ENCODE peak calls at places on chromosomes 5 and 9, in six cellular contexts. V is lower lobe of right lung, L is Calu3, Z is Panc1, I is A549, N is upper lobe of left lung. B is an unnamed sample.

GRCh38 chr9:71036501-71036900 is 84.9 kb downstream of the TRPM3 start:
- DNase-seq in V (no peak), L (peak), Z (no peak), I (no peak), N (no peak), B (no peak)

GRCh38 chr9:121369595-121370265 is at the start of gene STOM:
- DNase-seq in V (peak), L (peak), Z (no peak), I (no peak), N (peak), B (no peak)

GRCh38 chr5:145479271-145479670 is 355.9 kb downstream of the PRELID2 start:
- DNase-seq in V (no peak), L (no peak), Z (no peak), I (no peak), N (no peak), B (no peak)

GRCh38 chr9:121059998-121060636 is 10.0 kb upstream of the C5 start:
- DNase-seq in V (no peak), L (peak), Z (peak), I (peak), N (no peak), B (peak)

GRCh38 chr9:124652203-124652992 is 118.7 kb downstream of the NR6A1 start:
- DNase-seq in V (no peak), L (no peak), Z (no peak), I (peak), N (no peak), B (no peak)

GRCh38 chr5:171421331-171422262 is 2.1 kb downstream of the FGF18 start:
- DNase-seq in V (peak), L (no peak), Z (no peak), I (no peak), N (no peak), B (no peak)

GRCh38 chr9:123551636-123552203 is 195.7 kb downstream of the CRB2 start:
- DNase-seq in V (no peak), L (no peak), Z (no peak), I (no peak), N (no peak), B (no peak)

GRCh38 chr9:106994463-106994862 is 131.5 kb downstream of the ZNF462 start:
- DNase-seq in V (no peak), L (no peak), Z (no peak), I (no peak), N (no peak), B (no peak)

GRCh38 chr5:167736992-167737391 is 554.5 kb upstream of the WWC1 start:
- DNase-seq in V (no peak), L (no peak), Z (no peak), I (no peak), N (peak), B (no peak)

GRCh38 chr5:132655821-132656773 is 1.9 kb upstream of the IL13 start:
- DNase-seq in V (no peak), L (peak), Z (no peak), I (no peak), N (peak), B (no peak)

GRCh38 chr5:160390787-160391696 is 8.8 kb downstream of the FAM200C start:
- DNase-seq in V (no peak), L (no peak), Z (no peak), I (peak), N (peak), B (no peak)

GRCh38 chr9:97980918-97981827 is 2.0 kb upstream of the ANP32B start:
- DNase-seq in V (no peak), L (no peak), Z (no peak), I (no peak), N (no peak), B (peak)

GRCh38 chr5:162939962-162940361 is 497.4 kb upstream of the CCNG1 start:
- DNase-seq in V (no peak), L (no peak), Z (no peak), I (no peak), N (no peak), B (no peak)

GRCh38 chr9:967851-968641 is 8.4 kb upstream of the DMRT3 start:
- DNase-seq in V (no peak), L (no peak), Z (no peak), I (no peak), N (no peak), B (peak)

GRCh38 chr9:108994695-108995094 is 18.6 kb downstream of the CTNNAL1 start:
- DNase-seq in V (peak), L (peak), Z (no peak), I (no peak), N (no peak), B (no peak)

GRCh38 chr5:122259995-122260394 is 52.0 kb upstream of the SNCAIP start:
- DNase-seq in V (no peak), L (peak), Z (no peak), I (peak), N (no peak), B (no peak)

GRCh38 chr5:116137544-116138378 is 52.9 kb downstream of the COMMD10 start:
- DNase-seq in V (no peak), L (peak), Z (peak), I (peak), N (no peak), B (peak)

GRCh38 chr9:78566948-78567675 is 270.2 kb downstream of the PSAT1 start:
- DNase-seq in V (no peak), L (no peak), Z (no peak), I (no peak), N (no peak), B (no peak)

GRCh38 chr9:20112367-20112766 is 323.5 kb upstream of the SLC24A2 start:
- DNase-seq in V (no peak), L (no peak), Z (no peak), I (no peak), N (no peak), B (no peak)

GRCh38 chr5:54443264-54443663 is 12.2 kb upstream of the HSPB3 start:
- DNase-seq in V (no peak), L (peak), Z (no peak), I (peak), N (no peak), B (peak)

GRCh38 chr9:136392538-136393449 is 7.2 kb downstream of the SNAPC4 start:
- DNase-seq in V (no peak), L (no peak), Z (no peak), I (no peak), N (peak), B (no peak)

DNA sequence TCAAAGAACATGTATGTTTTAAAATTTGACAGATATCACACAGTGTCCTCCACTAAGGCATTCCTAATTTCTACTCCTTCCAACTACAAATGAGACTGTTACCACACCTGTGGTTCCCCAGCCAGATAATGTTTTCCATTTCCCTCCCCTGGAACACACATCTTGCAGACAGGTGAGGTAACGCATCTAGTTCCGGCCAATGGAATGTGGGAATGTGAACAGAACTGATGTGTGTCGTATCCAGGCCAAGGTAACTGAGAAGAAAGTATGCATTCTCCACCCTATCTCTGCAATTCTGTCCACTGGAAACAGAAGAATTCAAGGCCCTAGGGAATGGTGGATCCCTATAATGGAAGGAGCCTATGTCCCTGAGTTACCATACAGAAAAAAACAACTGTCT is 19.9 kb upstream of the NR4A3 start:
- DNase-seq in V (no peak), L (no peak), Z (no peak), I (no peak), N (no peak), B (no peak)
- TF ChIP-seq CTCF in V (no peak), L (no peak), Z (no peak), I (no peak), N (no peak), B (no peak)

GRCh38 chr5:164962302-164962961 is 1457.0 kb downstream of the MAT2B start:
- DNase-seq in V (no peak), L (no peak), Z (no peak), I (no peak), N (no peak), B (no peak)

GRCh38 chr5:164959761-164960160 is 1454.3 kb downstream of the MAT2B start:
- DNase-seq in V (no peak), L (no peak), Z (no peak), I (no peak), N (no peak), B (no peak)

GRCh38 chr5:164958688-164959087 is 1453.3 kb downstream of the MAT2B start:
- DNase-seq in V (no peak), L (no peak), Z (no peak), I (peak), N (no peak), B (no peak)
- TF ChIP-seq CTCF in V (no peak), L (no peak), Z (peak), I (no peak), N (no peak), B (peak)

GRCh38 chr5:150065886-150066285 is 20.5 kb downstream of the CSF1R start:
- DNase-seq in V (peak), L (no peak), Z (no peak), I (no peak), N (no peak), B (no peak)

GRCh38 chr5:150066436-150066835 is 19.9 kb downstream of the CSF1R start:
- DNase-seq in V (no peak), L (no peak), Z (no peak), I (no peak), N (no peak), B (no peak)

GRCh38 chr5:150066901-150067396 is 19.4 kb downstream of the CSF1R start:
- DNase-seq in V (no peak), L (no peak), Z (no peak), I (no peak), N (no peak), B (no peak)

GRCh38 chr5:150064681-150065220 is 21.6 kb downstream of the CSF1R start:
- DNase-seq in V (no peak), L (no peak), Z (no peak), I (no peak), N (no peak), B (no peak)

DNA sequence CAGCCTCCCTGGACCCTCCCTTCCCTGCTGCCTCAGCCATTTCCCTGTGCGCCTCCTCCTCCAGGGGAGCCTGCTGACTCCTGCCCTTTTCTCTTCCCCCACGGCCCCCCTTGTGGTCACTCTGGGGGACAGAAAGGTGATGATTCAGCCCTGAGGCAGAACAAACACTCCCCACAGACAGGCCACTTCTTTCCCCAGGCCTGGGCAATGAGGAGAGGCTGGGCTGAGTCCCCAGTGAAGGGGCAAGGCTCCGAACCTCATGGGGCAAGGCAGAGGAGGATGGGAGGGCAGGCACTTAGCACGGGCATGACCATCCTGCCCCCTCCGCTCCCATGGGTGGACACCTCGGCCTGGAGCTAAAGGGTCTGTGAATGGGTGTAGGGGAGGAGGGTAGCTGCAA is 21.0 kb downstream of the CSF1R start:
- DNase-seq in V (no peak), L (no peak), Z (no peak), I (no peak), N (no peak), B (no peak)
- TF ChIP-seq CTCF in V (no peak), L (no peak), Z (no peak), I (no peak), N (no peak), B (no peak)

GRCh38 chr9:4298255-4299005 is 1.4 kb downstream of the GLIS3 start:
- DNase-seq in V (peak), L (no peak), Z (no peak), I (peak), N (peak), B (peak)

GRCh38 chr9:4297795-4298254 is 2.0 kb downstream of the GLIS3 start:
- DNase-seq in V (peak), L (peak), Z (no peak), I (peak), N (peak), B (peak)

GRCh38 chr9:4296217-4296616 is 3.7 kb downstream of the GLIS3 start:
- DNase-seq in V (no peak), L (no peak), Z (no peak), I (peak), N (no peak), B (no peak)

GRCh38 chr9:4299006-4299795 is 667 bp downstream of the GLIS3 start:
- DNase-seq in V (peak), L (peak), Z (no peak), I (peak), N (peak), B (peak)

DNA sequence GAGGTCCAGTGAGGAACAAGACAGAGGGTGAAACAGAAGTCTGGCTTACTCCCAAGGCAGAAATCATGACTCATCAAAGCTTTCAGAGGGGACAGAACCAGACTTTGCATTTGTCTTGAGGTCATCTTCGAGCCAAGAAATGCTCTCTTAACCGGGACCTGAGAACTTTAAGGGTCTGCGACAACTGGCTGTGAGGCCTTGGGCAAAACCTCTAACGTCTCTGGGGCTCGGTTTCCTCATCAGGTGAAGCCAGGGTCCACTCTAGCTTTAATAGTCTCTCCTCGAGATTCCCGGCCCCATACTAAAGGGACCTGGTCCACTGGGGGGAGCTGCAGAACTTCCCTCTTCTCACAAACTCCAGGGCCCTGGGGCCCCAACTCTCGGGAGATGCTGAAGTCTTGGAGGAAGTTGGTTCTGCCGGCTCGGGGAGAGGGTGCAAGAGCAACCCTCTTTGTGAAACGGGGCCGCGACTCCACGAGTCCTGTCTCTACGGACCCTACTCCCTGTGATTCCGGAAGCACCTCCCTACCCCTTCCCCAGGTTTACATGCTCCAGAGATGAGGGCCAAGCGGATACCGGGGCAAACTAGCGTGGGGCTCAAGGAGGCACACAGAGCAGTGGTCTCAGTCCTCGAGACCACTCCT is 2.6 kb downstream of the GLIS3 start:
- DNase-seq in V (peak), L (peak), Z (no peak), I (peak), N (no peak), B (peak)
- TF ChIP-seq CTCF in V (peak), L (no peak), Z (peak), I (peak), N (peak), B (peak)

GRCh38 chr5:124743534-124744169 is 2.8 kb downstream of the ZNF608 start:
- DNase-seq in V (no peak), L (no peak), Z (no peak), I (no peak), N (no peak), B (no peak)

GRCh38 chr5:124745367-124746251 is 830 bp downstream of the ZNF608 start:
- DNase-seq in V (no peak), L (no peak), Z (no peak), I (no peak), N (no peak), B (no peak)

GRCh38 chr5:124742521-124742920 is 3.9 kb downstream of the ZNF608 start:
- DNase-seq in V (no peak), L (no peak), Z (no peak), I (no peak), N (no peak), B (no peak)

GRCh38 chr5:124742983-124743533 is 3.4 kb downstream of the ZNF608 start:
- DNase-seq in V (no peak), L (peak), Z (no peak), I (no peak), N (no peak), B (no peak)

DNA sequence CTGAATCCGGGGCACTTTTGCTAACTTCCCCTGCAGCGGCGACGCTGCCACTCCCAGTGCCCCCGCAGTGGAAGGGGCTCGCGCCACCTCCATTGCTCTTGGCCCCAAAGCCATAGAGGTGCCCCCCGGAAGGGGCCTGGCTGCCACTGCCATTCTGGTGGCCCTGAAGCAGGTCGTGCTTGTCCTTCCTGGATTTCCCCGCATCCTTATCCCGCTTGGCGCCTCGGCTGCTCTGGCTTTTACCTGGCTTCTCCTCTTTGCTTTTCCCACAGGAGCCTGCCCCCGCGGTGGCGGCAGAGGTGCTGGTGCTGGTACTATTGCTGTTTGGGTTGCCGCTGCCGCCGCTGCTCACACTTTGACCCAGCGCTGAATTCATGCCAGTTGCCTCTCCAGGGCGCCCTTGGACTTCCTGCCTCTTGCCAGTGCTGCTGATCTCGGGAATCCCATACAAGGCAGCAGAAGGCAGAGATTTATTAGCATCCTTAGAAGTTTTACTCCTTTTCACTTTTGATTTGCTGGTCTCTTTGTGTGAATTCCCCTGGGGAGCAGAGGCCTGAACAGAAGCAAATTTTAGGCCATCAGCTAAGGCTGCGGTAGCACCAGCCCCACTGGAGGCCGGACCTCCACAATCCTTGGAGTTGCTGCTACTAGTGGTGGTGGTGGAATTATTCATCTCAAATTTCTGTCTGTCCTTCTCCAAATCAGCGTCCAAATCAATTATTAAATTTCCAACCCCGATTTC is 2.1 kb downstream of the ZNF608 start:
- DNase-seq in V (peak), L (peak), Z (no peak), I (no peak), N (peak), B (no peak)
- TF ChIP-seq CTCF in V (no peak), L (no peak), Z (peak), I (no peak), N (no peak), B (no peak)

DNA sequence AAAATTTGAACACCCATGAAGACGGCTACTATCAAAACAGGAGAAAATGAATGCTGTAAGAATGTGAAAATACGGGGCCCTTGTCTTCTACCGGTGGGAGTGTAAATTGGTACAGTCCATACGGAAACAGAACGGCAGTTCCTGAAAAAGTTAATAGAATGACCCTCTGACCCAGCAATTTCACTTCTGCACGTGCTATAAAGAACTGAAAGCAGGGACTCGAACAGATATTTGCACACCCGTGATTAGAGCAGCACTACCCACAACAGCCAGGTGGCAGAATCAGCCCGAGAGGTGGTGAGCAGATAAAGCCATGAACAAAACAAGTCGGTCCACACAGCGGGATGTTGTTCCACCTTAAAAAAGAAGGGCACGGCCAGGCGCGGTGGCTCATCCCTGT is 22.6 kb upstream of the SLC12A7 start:
- DNase-seq in V (no peak), L (no peak), Z (no peak), I (no peak), N (no peak), B (no peak)
- TF ChIP-seq CTCF in V (no peak), L (no peak), Z (no peak), I (no peak), N (no peak), B (no peak)

GRCh38 chr5:14868771-14869170 is 2.8 kb downstream of the ANKH start:
- DNase-seq in V (no peak), L (peak), Z (no peak), I (no peak), N (no peak), B (no peak)

GRCh38 chr5:14869286-14870164 is 2.1 kb downstream of the ANKH start:
- DNase-seq in V (no peak), L (no peak), Z (no peak), I (no peak), N (no peak), B (no peak)

GRCh38 chr5:14871084-14871572 is 450 bp downstream of the ANKH start:
- DNase-seq in V (peak), L (peak), Z (no peak), I (peak), N (peak), B (peak)

GRCh38 chr5:14871573-14872069 is at the start of gene ANKH:
- DNase-seq in V (peak), L (peak), Z (no peak), I (peak), N (peak), B (peak)

GRCh38 chr5:14870347-14871083 is 1.1 kb downstream of the ANKH start:
- DNase-seq in V (no peak), L (peak), Z (no peak), I (no peak), N (peak), B (no peak)
- TF ChIP-seq CTCF in V (no peak), L (no peak), Z (no peak), I (no peak), N (no peak), B (no peak)

GRCh38 chr9:112094240-112094639 is 80.9 kb downstream of the SUSD1 start:
- DNase-seq in V (no peak), L (no peak), Z (no peak), I (no peak), N (no peak), B (no peak)

GRCh38 chr9:112093875-112094227 is 81.2 kb downstream of the SUSD1 start:
- DNase-seq in V (no peak), L (no peak), Z (no peak), I (no peak), N (no peak), B (no peak)

GRCh38 chr9:112093147-112093874 is 81.8 kb downstream of the SUSD1 start:
- DNase-seq in V (no peak), L (no peak), Z (no peak), I (no peak), N (no peak), B (no peak)

GRCh38 chr9:112094948-112095779 is 79.9 kb downstream of the SUSD1 start:
- DNase-seq in V (no peak), L (no peak), Z (no peak), I (no peak), N (no peak), B (no peak)

DNA sequence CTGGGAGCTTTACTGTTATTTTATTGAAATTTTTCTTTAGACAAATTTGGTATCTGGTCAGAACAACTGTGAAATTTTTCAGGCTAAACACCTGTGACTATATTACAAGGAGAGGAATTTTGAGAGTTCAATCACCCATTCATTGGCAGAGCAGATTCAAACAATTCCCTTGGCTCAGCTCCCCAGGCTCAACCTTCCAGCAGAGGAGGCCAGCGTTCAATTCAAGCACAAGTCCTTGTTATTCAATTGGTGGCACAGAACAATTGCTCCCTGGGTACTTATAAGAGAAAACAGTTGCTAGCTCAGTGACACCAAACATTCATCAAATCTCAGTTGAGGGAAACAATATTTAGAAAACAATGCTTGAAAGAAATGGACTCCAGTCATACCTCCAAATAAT is 83.3 kb downstream of the SUSD1 start:
- DNase-seq in V (no peak), L (no peak), Z (peak), I (peak), N (no peak), B (no peak)
- TF ChIP-seq CTCF in V (peak), L (no peak), Z (peak), I (peak), N (no peak), B (peak)